ENCODE peak calls at places on chromosomes 12 and 14, in five cellular contexts. A, Z, C, K and V are unnamed samples.
A peak's percentile ranks its signal among the peaks of the same experiment; 100 is the strongest.

GRCh38 chr12:65508281-65509035 is 230.0 kb downstream of the MSRB3 start:
- DNase-seq in Z (no peak), C (no peak), K (no peak), A (no peak), V (no peak)

GRCh38 chr14:22557846-22558220 is 31.2 kb downstream of the DAD1 start:
- DNase-seq in K (no peak), A (no peak), C (no peak), Z (no peak), V (no peak)

GRCh38 chr12:38159092-38159551 is 157.5 kb upstream of the ALG10B start:
- DNase-seq in C (no peak), A (no peak), K (no peak), Z (no peak), V (no peak)

GRCh38 chr12:131965073-131965472 is 15.3 kb downstream of the EP400 start:
- DNase-seq in C (no peak), Z (no peak), K (no peak), A (no peak), V (no peak)

GRCh38 chr12:120229071-120229582 is 28.2 kb upstream of the RPLP0 start:
- DNase-seq in A (no peak), C (peak; percentile 40), Z (no peak), K (peak; percentile 98), V (no peak)

GRCh38 chr12:132118876-132119275 is 25.2 kb downstream of the DDX51 start:
- DNase-seq in K (no peak), C (no peak), A (no peak), Z (no peak), V (peak; percentile 68)

GRCh38 chr14:95144849-95145248 is 12.5 kb downstream of the DICER1 start:
- DNase-seq in K (no peak), Z (no peak), A (no peak), C (no peak), V (no peak)

GRCh38 chr12:68977909-68978610 is 45.1 kb upstream of the CPM start:
- DNase-seq in Z (no peak), C (no peak), K (no peak), A (no peak), V (no peak)

GRCh38 chr12:82425241-82425640 is 66.9 kb downstream of the METTL25 start:
- DNase-seq in A (no peak), Z (no peak), K (peak; percentile 26), C (peak; percentile 19), V (no peak)

GRCh38 chr12:69527506-69528272 is 57.5 kb downstream of the FRS2 start:
- DNase-seq in Z (no peak), A (no peak), C (peak; percentile 72), K (peak; percentile 84), V (no peak)

GRCh38 chr12:106492893-106493292 is 89.9 kb upstream of the RFX4 start:
- DNase-seq in Z (no peak), K (no peak), C (no peak), A (no peak), V (no peak)

GRCh38 chr12:95942106-95942531 is 295 bp downstream of the CCDC38 start:
- DNase-seq in C (no peak), K (no peak), Z (no peak), A (peak; percentile 47), V (no peak)

GRCh38 chr14:28494196-28494595 is 272.4 kb upstream of the FOXG1 start:
- DNase-seq in C (no peak), A (no peak), Z (no peak), K (no peak), V (no peak)

GRCh38 chr12:96193725-96194571 is at the start of gene ELK3:
- DNase-seq in Z (no peak), K (peak; percentile 69), A (no peak), C (peak; percentile 82), V (peak; percentile 59)

GRCh38 chr12:49933793-49934192 is 16.7 kb upstream of the AQP2 start:
- DNase-seq in K (no peak), Z (no peak), A (no peak), C (no peak), V (no peak)

GRCh38 chr12:1360812-1361211 is 233.6 kb downstream of the FBXL14 start:
- DNase-seq in Z (no peak), C (peak; percentile 37), K (peak; percentile 49), A (no peak), V (no peak)

GRCh38 chr14:81275995-81276698 is 55.4 kb upstream of the GTF2A1 start:
- DNase-seq in A (no peak), K (no peak), C (no peak), Z (no peak), V (no peak)

GRCh38 chr12:95972832-95973465 is 23.2 kb downstream of the HAL start:
- DNase-seq in K (no peak), C (no peak), Z (no peak), A (no peak), V (no peak)

GRCh38 chr14:62709773-62710172 is 335.5 kb downstream of the KCNH5 start:
- DNase-seq in C (no peak), A (no peak), Z (no peak), K (no peak), V (no peak)

GRCh38 chr14:22231022-22231421 is 358.0 kb downstream of the DAD1 start:
- DNase-seq in C (no peak), Z (no peak), K (no peak), A (no peak), V (no peak)

GRCh38 chr12:94299846-94300245 is 151.5 kb downstream of the PLXNC1 start:
- DNase-seq in K (no peak), Z (no peak), C (no peak), A (no peak), V (peak; percentile 17)

GRCh38 chr12:94304566-94305061 is 155.1 kb downstream of the CEP83 start:
- DNase-seq in K (peak; percentile 98), Z (peak; percentile 79), A (no peak), C (peak; percentile 57), V (peak; percentile 84)

GRCh38 chr12:94305293-94305957 is 154.2 kb downstream of the CEP83 start:
- DNase-seq in K (no peak), A (no peak), C (peak; percentile 87), Z (no peak), V (peak; percentile 29)

GRCh38 chr12:94308612-94309011 is 151.1 kb downstream of the CEP83 start:
- DNase-seq in C (no peak), K (no peak), A (no peak), Z (no peak), V (no peak)

DNA sequence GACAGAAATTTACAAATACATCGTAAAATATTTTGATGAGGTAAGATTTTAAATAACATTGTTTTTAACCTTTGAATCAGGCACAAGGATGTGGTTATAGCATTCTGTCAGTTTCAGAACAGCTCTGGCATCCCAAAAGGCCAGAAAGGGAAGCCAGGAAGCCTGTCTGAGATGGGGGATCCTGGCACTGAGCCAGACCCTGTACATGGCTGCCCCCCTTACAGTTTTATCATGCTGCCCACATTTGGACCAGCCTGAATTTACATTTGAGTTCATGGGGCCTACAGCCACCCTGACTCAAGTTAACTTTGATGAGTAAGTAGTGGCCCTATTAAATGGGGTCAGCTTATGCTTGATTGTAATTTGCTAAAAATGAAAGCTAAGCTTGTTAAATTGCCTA is 155.6 kb downstream of the PLXNC1 start:
- DNase-seq in Z (no peak), C (no peak), A (no peak), K (no peak), V (peak; percentile 25)
- H2AK5ac ChIP-seq in Z (no peak overlapping the region), C (no peak overlapping the region), A (no peak overlapping the region), K (no peak overlapping the region), V (no peak overlapping the region)

GRCh38 chr12:104736307-104736706 is 221.8 kb downstream of the SLC41A2 start:
- DNase-seq in C (peak; percentile 16), A (no peak), K (no peak), Z (no peak), V (no peak)
- H3K4me1 ChIP-seq in C (peaks cover 10% of the 10 kb centered on the region), A (peaks cover 13% of the 10 kb centered on the region), K (peaks cover 23% of the 10 kb centered on the region), Z (peaks cover 11% of the 10 kb centered on the region), V (no peaks in the 10 kb centered on the region)

GRCh38 chr12:80936642-80937390 is 918 bp downstream of the LIN7A start:
- DNase-seq in K (peak; percentile 38), Z (peak; percentile 29), A (peak; percentile 48), C (peak; percentile 44), V (peak; percentile 75)

GRCh38 chr12:80938397-80938796 is 663 bp upstream of the LIN7A start:
- DNase-seq in Z (no peak), C (no peak), K (no peak), A (no peak), V (no peak)

GRCh38 chr12:80937391-80938238 is at the start of gene LIN7A:
- DNase-seq in Z (peak; percentile 10), C (peak; percentile 57), K (peak; percentile 15), A (peak; percentile 43), V (peak; percentile 69)

GRCh38 chr12:80941916-80942315 is 4.2 kb upstream of the LIN7A start:
- DNase-seq in Z (no peak), A (no peak), C (no peak), K (no peak), V (no peak)

GRCh38 chr12:80939231-80939950 is 1.7 kb upstream of the LIN7A start:
- DNase-seq in Z (no peak), A (no peak), K (no peak), C (no peak), V (no peak)
- H2BK12ac ChIP-seq in Z (no peak overlapping the region), A (no peak overlapping the region), K (no peak overlapping the region), C (no peak overlapping the region), V (no peak overlapping the region)

GRCh38 chr14:99755629-99756603 is 37.3 kb upstream of the EML1 start:
- DNase-seq in C (peak; percentile 95), Z (no peak), K (no peak), A (no peak), V (no peak)

GRCh38 chr14:99758121-99758871 is 34.9 kb upstream of the EML1 start:
- DNase-seq in A (no peak), K (peak; percentile 49), C (peak; percentile 94), Z (no peak), V (peak; percentile 79)

GRCh38 chr14:99756796-99757195 is 36.4 kb upstream of the EML1 start:
- DNase-seq in C (peak; percentile 34), K (no peak), Z (no peak), A (no peak), V (no peak)

GRCh38 chr14:99758915-99759545 is 34.2 kb upstream of the EML1 start:
- DNase-seq in Z (no peak), K (no peak), C (no peak), A (no peak), V (no peak)

DNA sequence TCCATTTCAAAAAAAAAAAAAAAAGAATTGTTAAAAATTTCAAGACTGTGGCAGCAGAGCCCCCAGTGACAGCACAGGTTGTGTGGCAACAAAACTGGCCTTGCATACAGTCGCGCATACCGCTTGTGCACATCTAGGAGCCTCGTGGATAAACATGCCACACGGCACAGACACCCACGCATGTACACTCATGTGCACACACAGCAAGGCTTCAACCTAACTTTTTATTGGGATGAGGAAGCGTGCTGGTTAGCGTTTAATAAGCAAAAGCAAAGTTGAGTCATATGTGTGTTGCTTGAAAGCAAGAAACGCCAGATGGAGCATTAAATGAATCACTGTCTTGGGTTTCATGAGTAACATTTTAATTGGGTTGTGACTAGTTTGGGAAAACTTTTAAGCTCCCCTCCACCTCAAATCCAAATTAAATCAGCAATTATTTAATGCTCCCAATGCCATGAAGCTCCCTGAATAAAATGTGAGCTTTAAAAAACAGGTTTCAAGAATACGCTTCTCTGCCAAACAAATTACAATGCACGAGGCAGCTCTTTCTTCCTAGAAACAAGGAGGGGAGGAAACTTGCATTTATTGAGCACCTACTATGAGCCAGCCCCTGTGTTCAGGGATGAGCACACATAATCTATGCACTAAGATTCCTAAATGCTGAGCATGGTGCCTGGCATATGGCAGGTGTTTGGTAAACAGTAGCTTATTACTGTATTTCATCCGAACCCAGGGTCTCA is 35.7 kb upstream of the EML1 start:
- DNase-seq in Z (no peak), C (peak; percentile 96), K (peak; percentile 21), A (no peak), V (no peak)
- H2AK5ac ChIP-seq in Z (no peak overlapping the region), C (peak overlapping the region; percentile 83), K (no peak overlapping the region), A (no peak overlapping the region), V (no peak overlapping the region)

GRCh38 chr12:32902287-32902996 is 5.9 kb upstream of the PKP2 start:
- DNase-seq in Z (no peak), A (no peak), K (no peak), C (no peak), V (no peak)
- H3K4me1 ChIP-seq in Z (peaks cover 3% of the 10 kb centered on the region), A (no peaks in the 10 kb centered on the region), K (peaks cover 6% of the 10 kb centered on the region), C (peaks cover 1% of the 10 kb centered on the region), V (no peaks in the 10 kb centered on the region)